ENCODE peak calls at places on chromosome 18, in ten cellular contexts. H is B cell; Y is endothelial cell; B is HT-29; U is activated T-helper 1 cell treated with anti-CD3 and anti-CD28 coated beads, Interleukin-2, amount 50 U/mL, for 16 hours; G is SW480; N is fibroblast of mammary gland; W is activated CD8-positive, alpha-beta memory T cell treated with anti-CD3 and anti-CD28 coated beads for 24 hours; Q is stimulated activated CD8-positive, alpha-beta memory T cell treated with anti-CD3 and anti-CD28 coated beads, Interleukin-15, amount 100 ng/mL, for 1 hour; I is fibroblast of lung. P is an unnamed sample.

GRCh38 chr18:63099026-63099840 is 220.3 kb downstream of the BCL2 start:
- DNase-seq in Q (no peak), H (no peak), Y (no peak), G (no peak), N (no peak), I (no peak), W (no peak), U (no peak), B (no peak), P (no peak)

GRCh38 chr18:59704146-59704545 is 6.9 kb upstream of the CCBE1 start:
- DNase-seq in H (no peak), Y (no peak), G (peak), U (no peak), B (no peak), W (no peak), Q (no peak), I (no peak), N (peak), P (no peak)

GRCh38 chr18:7173216-7173615 is 55.6 kb upstream of the LAMA1 start:
- DNase-seq in Y (no peak), H (no peak), B (no peak), W (no peak), U (no peak), N (no peak), G (no peak), Q (no peak), I (no peak), P (no peak)

GRCh38 chr18:78607784-78608183 is 371.8 kb upstream of the SALL3 start:
- DNase-seq in G (no peak), H (no peak), Y (no peak), N (no peak), U (no peak), W (peak), Q (no peak), I (no peak), B (no peak), P (no peak)

GRCh38 chr18:46958209-46958608 is 40.8 kb downstream of the KATNAL2 start:
- DNase-seq in Q (no peak), N (no peak), B (no peak), H (no peak), I (no peak), W (no peak), Y (no peak), G (no peak), U (no peak), P (no peak)

GRCh38 chr18:61750840-61751668 is 141.8 kb downstream of the RNF152 start:
- DNase-seq in H (no peak), Q (no peak), Y (no peak), B (no peak), W (no peak), N (no peak), G (no peak), U (no peak), I (no peak), P (no peak)

GRCh38 chr18:79402209-79402576 is 6.5 kb downstream of the NFATC1 start:
- DNase-seq in I (no peak), B (no peak), Q (no peak), N (no peak), W (no peak), G (no peak), H (no peak), U (no peak), Y (no peak), P (no peak)

GRCh38 chr18:78583739-78584066 is 395.9 kb upstream of the SALL3 start:
- DNase-seq in B (no peak), U (no peak), Y (no peak), Q (no peak), N (no peak), I (no peak), G (no peak), H (no peak), W (no peak), P (no peak)

GRCh38 chr18:25832008-25832604 is 258.3 kb downstream of the SS18 start:
- DNase-seq in G (peak), U (no peak), Y (peak), N (peak), H (peak), B (peak), W (no peak), Q (no peak), I (peak), P (no peak)

GRCh38 chr18:2905802-2906521 is 59.2 kb downstream of the EMILIN2 start:
- DNase-seq in B (peak), W (peak), H (peak), G (peak), U (no peak), N (peak), Y (peak), I (peak), Q (no peak), P (no peak)

GRCh38 chr18:79542876-79543750 is 136.5 kb upstream of the CTDP1 start:
- DNase-seq in Q (no peak), G (no peak), W (peak), H (no peak), B (no peak), Y (no peak), U (no peak), I (no peak), N (no peak), P (no peak)

GRCh38 chr18:35407871-35408481 is 30.8 kb upstream of the ZNF396 start:
- DNase-seq in H (peak), U (no peak), Y (peak), G (peak), Q (peak), I (peak), B (peak), N (peak), W (no peak), P (peak)

GRCh38 chr18:78899241-78899640 is 80.4 kb upstream of the SALL3 start:
- DNase-seq in G (no peak), H (no peak), Q (no peak), W (no peak), U (no peak), B (no peak), Y (no peak), I (no peak), N (no peak), P (no peak)

GRCh38 chr18:1408331-1408835 is 503.7 kb downstream of the ADCYAP1 start:
- DNase-seq in U (no peak), G (no peak), I (no peak), Q (no peak), Y (no peak), H (no peak), B (peak), W (no peak), N (no peak), P (no peak)